ENCODE peak calls at places on chromosomes 7 and 10, in five cellular contexts. One of them, this sample, is unnamed.

GRCh38 chr7:31084226-31084625 is 32.1 kb downstream of the ADCYAP1R1 start:
- DNase-seq in stomach: no peak
- DNase-seq in brain microvascular endothelial cell: no peak
- DNase-seq in adrenal gland: no peak
- DNase-seq in tibial nerve: no peak
- DNase-seq in this sample: no peak

GRCh38 chr10:22670796-22671195 is 43.6 kb downstream of the PIP4K2A start:
- DNase-seq in adrenal gland: peak
- DNase-seq in stomach: no peak
- DNase-seq in brain microvascular endothelial cell: no peak
- DNase-seq in tibial nerve: no peak
- DNase-seq in this sample: peak

GRCh38 chr10:101779544-101780186 is 3.6 kb downstream of the NPM3 start:
- DNase-seq in adrenal gland: peak
- DNase-seq in stomach: peak
- DNase-seq in brain microvascular endothelial cell: peak
- DNase-seq in tibial nerve: peak
- DNase-seq in this sample: peak

GRCh38 chr10:121188005-121188404 is 336.8 kb downstream of the WDR11 start:
- DNase-seq in brain microvascular endothelial cell: no peak
- DNase-seq in tibial nerve: peak
- DNase-seq in adrenal gland: no peak
- DNase-seq in stomach: no peak
- DNase-seq in this sample: no peak

GRCh38 chr7:88127637-88128290 is 92.1 kb downstream of the SRI start:
- DNase-seq in stomach: no peak
- DNase-seq in adrenal gland: no peak
- DNase-seq in brain microvascular endothelial cell: no peak
- DNase-seq in tibial nerve: no peak
- DNase-seq in this sample: no peak

GRCh38 chr7:69934475-69934903 is 336.2 kb downstream of the AUTS2 start:
- DNase-seq in brain microvascular endothelial cell: no peak
- DNase-seq in tibial nerve: no peak
- DNase-seq in adrenal gland: no peak
- DNase-seq in stomach: no peak
- DNase-seq in this sample: no peak

GRCh38 chr10:132413226-132414205 is 16.5 kb downstream of the PWWP2B start:
- DNase-seq in tibial nerve: no peak
- DNase-seq in adrenal gland: peak
- DNase-seq in brain microvascular endothelial cell: no peak
- DNase-seq in stomach: no peak
- DNase-seq in this sample: no peak

GRCh38 chr7:87369216-87369615 is 23.8 kb downstream of the CROT start:
- DNase-seq in adrenal gland: no peak
- DNase-seq in brain microvascular endothelial cell: no peak
- DNase-seq in tibial nerve: no peak
- DNase-seq in stomach: no peak
- DNase-seq in this sample: no peak

GRCh38 chr10:75502389-75502788 is 71.0 kb downstream of the LRMDA start:
- DNase-seq in brain microvascular endothelial cell: no peak
- DNase-seq in tibial nerve: no peak
- DNase-seq in adrenal gland: no peak
- DNase-seq in stomach: no peak
- DNase-seq in this sample: no peak

GRCh38 chr7:31055501-31055900 is 3.4 kb downstream of the ADCYAP1R1 start:
- DNase-seq in tibial nerve: no peak
- DNase-seq in stomach: no peak
- DNase-seq in brain microvascular endothelial cell: no peak
- DNase-seq in adrenal gland: no peak
- DNase-seq in this sample: no peak

GRCh38 chr10:85036661-85037060 is 708.3 kb downstream of the CCSER2 start:
- DNase-seq in brain microvascular endothelial cell: no peak
- DNase-seq in adrenal gland: no peak
- DNase-seq in stomach: no peak
- DNase-seq in tibial nerve: no peak
- DNase-seq in this sample: no peak

GRCh38 chr10:49356945-49357344 is 38.9 kb downstream of the DRGX start:
- DNase-seq in stomach: no peak
- DNase-seq in adrenal gland: no peak
- DNase-seq in brain microvascular endothelial cell: no peak
- DNase-seq in tibial nerve: no peak
- DNase-seq in this sample: no peak

GRCh38 chr10:30368065-30368718 is 19.1 kb upstream of the MTPAP start:
- DNase-seq in brain microvascular endothelial cell: no peak
- DNase-seq in tibial nerve: no peak
- DNase-seq in stomach: no peak
- DNase-seq in adrenal gland: no peak
- DNase-seq in this sample: no peak

GRCh38 chr7:41367967-41368882 is 334.7 kb downstream of the INHBA start:
- DNase-seq in brain microvascular endothelial cell: no peak
- DNase-seq in stomach: no peak
- DNase-seq in tibial nerve: no peak
- DNase-seq in adrenal gland: no peak
- DNase-seq in this sample: no peak

GRCh38 chr7:157525501-157525915 is 188.7 kb downstream of the DNAJB6 start:
- DNase-seq in brain microvascular endothelial cell: no peak
- DNase-seq in adrenal gland: no peak
- DNase-seq in tibial nerve: no peak
- DNase-seq in stomach: no peak
- DNase-seq in this sample: no peak

GRCh38 chr10:129851941-129852650 is 112.0 kb downstream of the EBF3 start:
- DNase-seq in tibial nerve: no peak
- DNase-seq in adrenal gland: no peak
- DNase-seq in stomach: no peak
- DNase-seq in brain microvascular endothelial cell: no peak
- DNase-seq in this sample: no peak

GRCh38 chr7:19177269-19177668 is 32.0 kb upstream of the FERD3L start:
- DNase-seq in tibial nerve: no peak
- DNase-seq in stomach: no peak
- DNase-seq in brain microvascular endothelial cell: no peak
- DNase-seq in adrenal gland: no peak
- DNase-seq in this sample: peak

GRCh38 chr10:74150151-74151056 is at the start of gene AP3M1:
- DNase-seq in tibial nerve: peak
- DNase-seq in adrenal gland: peak
- DNase-seq in stomach: peak
- DNase-seq in brain microvascular endothelial cell: no peak
- DNase-seq in this sample: no peak

GRCh38 chr10:21020545-21020944 is 123.4 kb upstream of the NEBL start:
- DNase-seq in adrenal gland: peak
- DNase-seq in tibial nerve: no peak
- DNase-seq in stomach: peak
- DNase-seq in brain microvascular endothelial cell: no peak
- DNase-seq in this sample: peak
- TF ChIP-seq CTCF in adrenal gland: peak
- TF ChIP-seq CTCF in tibial nerve: no peak
- TF ChIP-seq CTCF in stomach: no peak
- TF ChIP-seq CTCF in brain microvascular endothelial cell: peak
- TF ChIP-seq CTCF in this sample: peak

GRCh38 chr7:74655324-74655723 is 2.2 kb upstream of the GTF2I start:
- DNase-seq in tibial nerve: no peak
- DNase-seq in adrenal gland: no peak
- DNase-seq in brain microvascular endothelial cell: no peak
- DNase-seq in stomach: no peak
- DNase-seq in this sample: no peak
- H3K4me3 ChIP-seq in tibial nerve: no peak
- H3K4me3 ChIP-seq in adrenal gland: no peak
- H3K4me3 ChIP-seq in brain microvascular endothelial cell: no peak
- H3K4me3 ChIP-seq in stomach: peak
- H3K4me3 ChIP-seq in this sample: no peak

DNA sequence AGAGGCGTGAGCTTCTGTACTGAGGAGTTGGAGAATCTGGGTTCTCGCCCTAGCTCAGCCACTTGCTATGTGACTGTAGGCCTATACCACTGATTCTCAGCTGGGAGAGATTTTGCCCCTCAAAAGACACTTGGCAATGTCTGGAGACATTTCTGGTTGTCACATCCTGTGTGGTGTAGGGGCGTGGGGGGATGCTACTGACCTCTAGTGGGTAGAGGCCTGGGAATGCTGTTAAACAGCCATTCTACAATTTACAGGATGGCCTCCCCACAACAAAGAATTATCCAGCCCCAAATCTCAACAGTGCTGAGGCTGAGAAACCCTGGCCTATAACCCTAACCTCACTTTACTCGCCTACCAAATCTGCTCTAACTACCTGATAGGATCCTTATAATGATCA is 58.8 kb upstream of the GAD2 start:
- DNase-seq in brain microvascular endothelial cell: no peak
- DNase-seq in stomach: no peak
- DNase-seq in tibial nerve: no peak
- DNase-seq in adrenal gland: no peak
- DNase-seq in this sample: no peak
- TF ChIP-seq CTCF in brain microvascular endothelial cell: no peak
- TF ChIP-seq CTCF in stomach: no peak
- TF ChIP-seq CTCF in tibial nerve: no peak
- TF ChIP-seq CTCF in adrenal gland: no peak
- TF ChIP-seq CTCF in this sample: no peak

DNA sequence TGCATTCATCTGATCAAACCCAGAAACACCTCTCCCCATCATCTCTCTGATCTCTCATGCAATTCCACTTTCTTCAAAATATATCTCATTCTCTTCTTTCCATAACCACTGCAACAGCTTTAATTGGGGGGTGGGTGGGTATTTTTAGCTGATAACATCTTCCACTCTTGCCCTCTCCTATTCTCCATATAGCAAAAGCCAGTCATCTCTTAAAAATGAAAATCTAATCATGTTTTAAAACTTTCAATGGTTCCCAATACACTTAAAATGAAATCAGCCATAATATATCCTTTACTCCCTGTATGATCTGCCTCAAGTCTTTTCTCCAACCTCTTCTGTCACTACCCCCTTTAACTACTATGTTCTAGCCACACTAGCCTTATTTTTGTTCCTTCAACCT is 1.5 kb downstream of the YME1L1 start:
- DNase-seq in brain microvascular endothelial cell: no peak
- DNase-seq in adrenal gland: no peak
- DNase-seq in tibial nerve: no peak
- DNase-seq in stomach: no peak
- DNase-seq in this sample: no peak
- H3K4me3 ChIP-seq in brain microvascular endothelial cell: peak
- H3K4me3 ChIP-seq in adrenal gland: no peak
- H3K4me3 ChIP-seq in tibial nerve: peak
- H3K4me3 ChIP-seq in stomach: peak
- H3K4me3 ChIP-seq in this sample: peak

GRCh38 chr7:137818036-137818435 is 28.7 kb downstream of the DGKI start:
- DNase-seq in stomach: no peak
- DNase-seq in adrenal gland: no peak
- DNase-seq in tibial nerve: no peak
- DNase-seq in brain microvascular endothelial cell: peak
- DNase-seq in this sample: no peak

GRCh38 chr7:137820156-137820555 is 26.6 kb downstream of the DGKI start:
- DNase-seq in adrenal gland: no peak
- DNase-seq in stomach: no peak
- DNase-seq in tibial nerve: no peak
- DNase-seq in brain microvascular endothelial cell: no peak
- DNase-seq in this sample: no peak

GRCh38 chr7:137820677-137821420 is 25.9 kb downstream of the DGKI start:
- DNase-seq in adrenal gland: peak
- DNase-seq in stomach: no peak
- DNase-seq in brain microvascular endothelial cell: peak
- DNase-seq in tibial nerve: peak
- DNase-seq in this sample: peak

DNA sequence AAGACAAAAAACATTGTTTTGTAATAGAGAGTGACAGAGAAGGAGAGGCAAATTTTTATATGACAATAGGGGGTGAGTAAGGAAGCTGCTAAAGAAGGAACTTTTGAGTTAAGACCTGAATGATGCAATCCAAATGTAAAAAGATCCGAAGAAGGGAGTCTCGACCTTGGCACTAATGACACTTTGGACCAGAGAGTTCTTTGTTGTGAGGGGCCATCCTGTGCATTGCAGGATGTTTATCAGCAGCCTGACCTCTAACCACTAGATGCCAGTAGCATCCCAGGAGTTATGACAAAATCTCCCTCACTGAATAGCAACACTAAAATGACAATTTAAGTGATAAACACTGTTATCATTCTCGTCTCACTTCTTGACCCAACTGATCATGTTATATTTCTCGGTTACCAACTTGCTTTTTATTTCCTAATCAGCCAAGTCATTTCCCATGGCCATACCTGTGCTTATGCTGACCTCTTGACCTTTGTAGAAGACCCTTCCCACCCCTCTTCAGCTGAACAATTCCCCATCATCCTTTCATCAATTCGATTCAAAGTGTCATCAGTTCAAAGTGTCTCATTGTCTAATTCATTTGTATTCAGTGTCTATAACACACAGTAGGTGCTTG is 30.0 kb downstream of the DGKI start:
- DNase-seq in stomach: no peak
- DNase-seq in adrenal gland: peak
- DNase-seq in brain microvascular endothelial cell: no peak
- DNase-seq in tibial nerve: no peak
- DNase-seq in this sample: no peak
- TF ChIP-seq CTCF in stomach: no peak
- TF ChIP-seq CTCF in adrenal gland: no peak
- TF ChIP-seq CTCF in brain microvascular endothelial cell: peak
- TF ChIP-seq CTCF in tibial nerve: no peak
- TF ChIP-seq CTCF in this sample: peak

DNA sequence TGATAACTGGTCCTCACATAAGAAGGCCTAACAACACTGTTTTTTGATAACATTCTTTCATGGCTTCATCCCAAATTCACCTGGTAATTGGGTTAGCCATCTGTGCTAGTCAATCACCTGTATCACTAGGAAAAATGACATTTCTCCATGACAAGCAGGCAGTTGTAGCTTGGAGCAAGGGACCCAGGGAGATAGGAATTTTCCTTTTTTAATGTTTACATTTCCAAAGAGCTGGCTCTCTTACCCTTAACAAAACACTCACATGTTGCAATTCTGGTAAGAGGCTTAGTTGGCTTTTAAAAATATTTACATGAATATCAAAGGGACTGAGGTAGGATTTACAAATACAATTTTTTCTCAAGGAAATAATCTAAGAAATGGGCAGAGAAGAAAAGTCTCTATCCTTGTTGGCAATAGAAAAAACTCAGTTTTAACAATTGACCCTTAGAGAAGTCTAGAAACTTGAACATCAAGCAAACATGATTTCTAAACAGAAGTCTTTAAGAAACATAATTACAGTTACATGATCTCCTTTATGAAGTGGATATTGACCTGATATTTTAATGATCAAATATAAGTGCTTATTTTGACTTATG is 16.1 kb upstream of the AKR1C1 start:
- DNase-seq in brain microvascular endothelial cell: no peak
- DNase-seq in tibial nerve: no peak
- DNase-seq in stomach: no peak
- DNase-seq in adrenal gland: no peak
- DNase-seq in this sample: peak
- H3K4me3 ChIP-seq in brain microvascular endothelial cell: no peak
- H3K4me3 ChIP-seq in tibial nerve: no peak
- H3K4me3 ChIP-seq in stomach: no peak
- H3K4me3 ChIP-seq in adrenal gland: no peak
- H3K4me3 ChIP-seq in this sample: no peak

DNA sequence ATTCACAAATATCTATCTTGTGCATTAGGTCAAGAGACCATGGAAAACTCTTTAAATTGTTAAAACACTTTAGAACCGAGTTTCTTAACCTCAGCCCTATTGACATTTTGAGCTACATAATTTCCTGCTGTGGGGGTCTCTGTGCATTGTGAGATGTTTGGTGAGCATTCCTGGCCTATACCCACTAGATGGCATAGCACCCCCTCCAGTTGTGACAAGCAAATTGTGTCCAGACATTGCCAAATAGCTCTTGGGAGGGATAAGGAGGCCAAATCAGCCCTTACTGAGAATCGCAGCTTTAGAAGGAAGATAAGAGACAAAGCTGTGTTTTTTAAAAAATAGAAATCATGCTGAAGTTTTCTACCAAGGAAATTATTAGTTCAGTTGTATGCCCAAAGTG is 1158.5 kb upstream of the C7orf33 start:
- DNase-seq in tibial nerve: no peak
- DNase-seq in adrenal gland: no peak
- DNase-seq in brain microvascular endothelial cell: peak
- DNase-seq in stomach: no peak
- DNase-seq in this sample: peak
- TF ChIP-seq CTCF in tibial nerve: peak
- TF ChIP-seq CTCF in adrenal gland: no peak
- TF ChIP-seq CTCF in brain microvascular endothelial cell: peak
- TF ChIP-seq CTCF in stomach: no peak
- TF ChIP-seq CTCF in this sample: peak